ENCODE peak calls at places on chromosomes 3 and 15, in ten cellular contexts. One of them, this sample, is unnamed.

GRCh38 chr15:27486676-27487290 is 515.8 kb downstream of the GABRG3 start:
- DNase-seq in BE2C: no peak
- DNase-seq in HepG2: no peak
- DNase-seq in H1: no peak
- DNase-seq in neural progenitor cell: no peak
- DNase-seq in choroid plexus epithelial cell: no peak
- DNase-seq in OCI-LY7: no peak
- DNase-seq in cardiac muscle cell: no peak
- DNase-seq in cardiac fibroblast: no peak
- DNase-seq in fibroblast of lung: no peak
- DNase-seq in this sample: no peak

GRCh38 chr3:12545473-12545791 is at the start of gene MKRN2OS:
- DNase-seq in BE2C: no peak
- DNase-seq in H1: peak; percentile 56
- DNase-seq in choroid plexus epithelial cell: no peak
- DNase-seq in cardiac muscle cell: no peak
- DNase-seq in fibroblast of lung: no peak
- DNase-seq in neural progenitor cell: peak; percentile 67
- DNase-seq in HepG2: no peak
- DNase-seq in cardiac fibroblast: no peak
- DNase-seq in OCI-LY7: no peak
- DNase-seq in this sample: no peak

GRCh38 chr3:140736863-140737460 is 59.1 kb downstream of the TRIM42 start:
- DNase-seq in BE2C: peak; percentile 54
- DNase-seq in neural progenitor cell: peak; percentile 69
- DNase-seq in OCI-LY7: peak; percentile 44
- DNase-seq in fibroblast of lung: peak; percentile 25
- DNase-seq in cardiac fibroblast: peak; percentile 54
- DNase-seq in choroid plexus epithelial cell: peak; percentile 81
- DNase-seq in H1: peak; percentile 71
- DNase-seq in cardiac muscle cell: peak; percentile 68
- DNase-seq in HepG2: peak; percentile 59
- DNase-seq in this sample: no peak

GRCh38 chr15:25860885-25861866 is 2.0 kb downstream of the ATP10A start:
- DNase-seq in choroid plexus epithelial cell: no peak
- DNase-seq in H1: no peak
- DNase-seq in BE2C: no peak
- DNase-seq in HepG2: no peak
- DNase-seq in neural progenitor cell: no peak
- DNase-seq in OCI-LY7: peak; percentile 47
- DNase-seq in cardiac fibroblast: no peak
- DNase-seq in fibroblast of lung: no peak
- DNase-seq in cardiac muscle cell: no peak
- DNase-seq in this sample: no peak

GRCh38 chr15:41281236-41281635 is 50.2 kb downstream of the CHP1 start:
- DNase-seq in OCI-LY7: no peak
- DNase-seq in choroid plexus epithelial cell: peak; percentile 91
- DNase-seq in neural progenitor cell: no peak
- DNase-seq in HepG2: peak; percentile 37
- DNase-seq in BE2C: no peak
- DNase-seq in fibroblast of lung: peak; percentile 94
- DNase-seq in cardiac fibroblast: peak; percentile 77
- DNase-seq in H1: no peak
- DNase-seq in cardiac muscle cell: no peak
- DNase-seq in this sample: peak; percentile 90

GRCh38 chr3:57597973-57598351 is 818 bp upstream of the ARF4 start:
- DNase-seq in HepG2: no peak
- DNase-seq in neural progenitor cell: no peak
- DNase-seq in OCI-LY7: no peak
- DNase-seq in cardiac fibroblast: no peak
- DNase-seq in BE2C: no peak
- DNase-seq in cardiac muscle cell: no peak
- DNase-seq in fibroblast of lung: no peak
- DNase-seq in choroid plexus epithelial cell: no peak
- DNase-seq in H1: no peak
- DNase-seq in this sample: peak; percentile 34

GRCh38 chr3:195151866-195152526 is 119.0 kb downstream of the XXYLT1 start:
- DNase-seq in cardiac muscle cell: no peak
- DNase-seq in choroid plexus epithelial cell: peak; percentile 80
- DNase-seq in H1: no peak
- DNase-seq in cardiac fibroblast: peak; percentile 56
- DNase-seq in OCI-LY7: no peak
- DNase-seq in neural progenitor cell: no peak
- DNase-seq in HepG2: peak; percentile 50
- DNase-seq in BE2C: no peak
- DNase-seq in fibroblast of lung: peak; percentile 66
- DNase-seq in this sample: peak; percentile 66

GRCh38 chr15:62122249-62122648 is 42.8 kb downstream of the C2CD4B start:
- DNase-seq in BE2C: no peak
- DNase-seq in neural progenitor cell: no peak
- DNase-seq in OCI-LY7: peak; percentile 12
- DNase-seq in cardiac fibroblast: no peak
- DNase-seq in H1: no peak
- DNase-seq in choroid plexus epithelial cell: no peak
- DNase-seq in fibroblast of lung: no peak
- DNase-seq in HepG2: no peak
- DNase-seq in cardiac muscle cell: no peak
- DNase-seq in this sample: no peak

DNA sequence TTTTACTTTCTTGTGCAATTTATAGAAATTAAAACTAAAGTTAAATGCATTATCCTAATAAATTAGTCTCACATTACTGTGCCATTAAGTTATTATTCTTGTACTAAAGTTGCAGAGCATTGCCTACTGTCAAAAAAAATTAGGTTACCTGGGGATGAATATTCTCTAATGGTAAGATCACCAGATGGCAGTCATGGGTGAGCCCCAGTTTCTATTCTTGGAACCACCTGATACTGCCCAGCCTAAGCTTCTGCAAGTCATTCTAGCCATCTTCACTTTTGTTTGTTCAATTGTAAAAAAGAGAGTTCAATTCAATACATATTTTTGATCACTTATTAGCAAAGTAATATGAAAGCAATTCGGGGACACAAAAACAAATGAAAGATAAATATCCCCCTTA is 213.2 kb downstream of the CADM2 start:
- DNase-seq in neural progenitor cell: no peak
- DNase-seq in fibroblast of lung: no peak
- DNase-seq in OCI-LY7: no peak
- DNase-seq in HepG2: no peak
- DNase-seq in cardiac muscle cell: no peak
- DNase-seq in choroid plexus epithelial cell: no peak
- DNase-seq in cardiac fibroblast: no peak
- DNase-seq in H1: no peak
- DNase-seq in BE2C: no peak
- DNase-seq in this sample: no peak
- TF ChIP-seq CTCF in neural progenitor cell: no peak
- TF ChIP-seq CTCF in fibroblast of lung: no peak
- TF ChIP-seq CTCF in OCI-LY7: no peak
- TF ChIP-seq CTCF in HepG2: no peak
- TF ChIP-seq CTCF in cardiac muscle cell: no peak
- TF ChIP-seq CTCF in choroid plexus epithelial cell: no peak
- TF ChIP-seq CTCF in cardiac fibroblast: no peak
- TF ChIP-seq CTCF in H1: no peak
- TF ChIP-seq CTCF in BE2C: no peak
- TF ChIP-seq CTCF in this sample: no peak

DNA sequence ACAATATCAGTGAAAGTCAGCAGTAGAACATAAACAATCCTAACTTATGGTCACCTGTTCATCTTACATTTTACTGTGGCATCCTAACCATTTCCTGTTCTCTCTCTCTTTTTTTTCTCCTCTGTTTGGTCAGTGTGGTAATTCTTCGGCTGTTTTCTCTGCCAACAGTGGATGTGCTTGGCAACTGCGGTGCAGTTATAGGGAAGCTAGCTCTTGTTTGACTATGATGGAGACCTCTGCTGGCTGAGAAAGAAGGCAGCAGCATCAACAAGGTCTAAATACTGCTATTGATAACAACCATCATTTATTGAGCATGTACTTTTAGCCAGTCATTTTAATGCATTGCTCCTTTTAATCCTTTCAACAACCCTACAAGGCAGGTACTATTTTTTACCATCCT is 723 bp upstream of the DRD3 start:
- DNase-seq in OCI-LY7: peak; percentile 35
- DNase-seq in cardiac fibroblast: peak; percentile 50
- DNase-seq in choroid plexus epithelial cell: peak; percentile 71
- DNase-seq in HepG2: peak; percentile 18
- DNase-seq in H1: no peak
- DNase-seq in neural progenitor cell: peak; percentile 39
- DNase-seq in fibroblast of lung: peak; percentile 26
- DNase-seq in cardiac muscle cell: peak; percentile 21
- DNase-seq in BE2C: peak; percentile 28
- DNase-seq in this sample: peak; percentile 46
- TF ChIP-seq CTCF in OCI-LY7: peak; percentile 74
- TF ChIP-seq CTCF in cardiac fibroblast: peak; percentile 43
- TF ChIP-seq CTCF in choroid plexus epithelial cell: peak; percentile 66
- TF ChIP-seq CTCF in HepG2: peak; percentile 51
- TF ChIP-seq CTCF in H1: peak; percentile 79
- TF ChIP-seq CTCF in neural progenitor cell: peak; percentile 53
- TF ChIP-seq CTCF in fibroblast of lung: peak; percentile 32
- TF ChIP-seq CTCF in cardiac muscle cell: peak; percentile 43
- TF ChIP-seq CTCF in BE2C: peak; percentile 68
- TF ChIP-seq CTCF in this sample: peak; percentile 69

DNA sequence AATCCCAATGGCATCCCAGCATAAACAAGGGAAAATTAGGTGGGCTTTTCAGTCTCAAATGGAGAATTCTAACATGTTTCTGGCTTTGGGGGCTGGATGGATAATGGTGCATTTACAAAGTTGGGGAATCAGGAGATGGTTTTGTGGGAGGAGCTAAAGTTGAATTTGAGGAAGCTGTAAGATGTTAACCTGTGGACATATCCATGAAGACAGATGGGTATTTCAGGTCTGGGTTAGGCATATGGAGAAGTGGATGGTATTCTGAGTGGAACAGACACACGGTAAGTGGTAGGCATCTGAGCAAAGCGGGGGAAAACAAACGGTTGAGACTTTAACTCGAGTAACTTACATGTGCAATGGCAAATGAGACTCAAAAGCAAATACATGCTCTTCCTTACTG is 1.7 kb upstream of the LMLN start:
- DNase-seq in OCI-LY7: no peak
- DNase-seq in fibroblast of lung: no peak
- DNase-seq in cardiac fibroblast: no peak
- DNase-seq in neural progenitor cell: no peak
- DNase-seq in H1: no peak
- DNase-seq in cardiac muscle cell: no peak
- DNase-seq in BE2C: no peak
- DNase-seq in HepG2: no peak
- DNase-seq in choroid plexus epithelial cell: no peak
- DNase-seq in this sample: no peak
- TF ChIP-seq CTCF in OCI-LY7: no peak
- TF ChIP-seq CTCF in fibroblast of lung: no peak
- TF ChIP-seq CTCF in cardiac fibroblast: no peak
- TF ChIP-seq CTCF in neural progenitor cell: no peak
- TF ChIP-seq CTCF in H1: no peak
- TF ChIP-seq CTCF in cardiac muscle cell: no peak
- TF ChIP-seq CTCF in BE2C: no peak
- TF ChIP-seq CTCF in HepG2: no peak
- TF ChIP-seq CTCF in choroid plexus epithelial cell: no peak
- TF ChIP-seq CTCF in this sample: no peak

DNA sequence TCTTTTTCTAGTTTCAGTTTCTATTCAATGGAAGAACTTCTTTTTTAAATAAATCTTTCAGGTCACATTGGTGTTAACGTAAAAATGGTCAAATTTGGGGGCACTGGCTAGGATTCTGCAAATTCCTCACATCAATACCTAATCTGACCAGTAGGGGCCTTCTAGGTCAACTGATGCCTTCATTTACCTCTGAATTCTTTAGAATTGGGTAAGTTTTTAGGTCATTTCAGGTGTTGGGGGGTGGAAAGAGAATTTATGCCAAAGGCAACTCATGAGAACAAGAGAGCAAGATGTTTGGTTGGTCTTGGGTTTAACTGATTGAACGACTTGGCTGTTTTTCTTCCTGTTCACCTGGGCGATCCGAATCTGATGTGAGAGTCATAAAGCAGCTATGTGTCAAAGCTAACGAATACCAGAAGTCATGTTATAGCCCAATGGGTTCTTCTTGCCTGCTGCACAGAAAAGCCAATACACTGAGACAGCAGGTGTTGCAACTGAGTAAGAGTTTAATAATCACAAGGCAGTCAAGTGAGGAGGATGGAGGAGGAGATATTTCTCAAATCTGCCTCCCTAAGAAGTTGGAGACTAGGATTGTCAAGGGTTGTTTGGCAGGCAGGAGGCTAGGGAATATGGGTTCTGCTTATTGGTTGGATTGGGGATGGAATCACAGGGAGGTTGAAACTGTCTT is 15.3 kb downstream of the LRRC49 start:
- DNase-seq in HepG2: no peak
- DNase-seq in cardiac muscle cell: no peak
- DNase-seq in BE2C: no peak
- DNase-seq in OCI-LY7: no peak
- DNase-seq in cardiac fibroblast: no peak
- DNase-seq in neural progenitor cell: peak; percentile 14
- DNase-seq in choroid plexus epithelial cell: no peak
- DNase-seq in fibroblast of lung: no peak
- DNase-seq in H1: no peak
- DNase-seq in this sample: no peak
- TF ChIP-seq CTCF in HepG2: no peak
- TF ChIP-seq CTCF in cardiac muscle cell: no peak
- TF ChIP-seq CTCF in BE2C: peak; percentile 50
- TF ChIP-seq CTCF in OCI-LY7: peak; percentile 70
- TF ChIP-seq CTCF in cardiac fibroblast: peak; percentile 41
- TF ChIP-seq CTCF in neural progenitor cell: peak; percentile 55
- TF ChIP-seq CTCF in choroid plexus epithelial cell: peak; percentile 21
- TF ChIP-seq CTCF in fibroblast of lung: no peak
- TF ChIP-seq CTCF in H1: peak; percentile 60
- TF ChIP-seq CTCF in this sample: peak; percentile 65

DNA sequence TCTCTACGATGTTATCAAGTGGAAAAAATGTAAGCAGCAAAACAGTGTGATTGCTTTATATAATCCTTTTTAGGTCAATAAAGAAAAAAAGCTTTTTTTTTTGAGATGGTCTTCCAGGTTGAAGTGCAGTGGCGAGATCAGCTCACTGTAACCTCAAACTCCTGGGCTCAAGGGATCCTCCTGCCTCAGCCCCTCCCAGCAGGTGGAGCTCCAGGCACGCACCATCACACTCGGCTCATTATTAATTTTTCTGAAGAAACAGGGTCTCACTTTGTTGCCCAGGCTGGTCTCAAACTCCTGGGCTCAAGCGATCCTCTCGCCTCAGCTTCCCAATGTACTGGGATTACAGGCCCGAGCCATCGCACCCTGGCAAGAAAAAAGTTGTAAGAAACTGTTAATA is 17.3 kb downstream of the RNF168 start:
- DNase-seq in choroid plexus epithelial cell: peak; percentile 15
- DNase-seq in cardiac fibroblast: peak; percentile 11
- DNase-seq in OCI-LY7: no peak
- DNase-seq in HepG2: no peak
- DNase-seq in neural progenitor cell: no peak
- DNase-seq in BE2C: peak; percentile 32
- DNase-seq in fibroblast of lung: no peak
- DNase-seq in H1: no peak
- DNase-seq in cardiac muscle cell: no peak
- DNase-seq in this sample: no peak
- TF ChIP-seq CTCF in choroid plexus epithelial cell: peak; percentile 52
- TF ChIP-seq CTCF in cardiac fibroblast: peak; percentile 11
- TF ChIP-seq CTCF in OCI-LY7: peak; percentile 67
- TF ChIP-seq CTCF in HepG2: peak; percentile 69
- TF ChIP-seq CTCF in neural progenitor cell: peak; percentile 32
- TF ChIP-seq CTCF in BE2C: peak; percentile 52
- TF ChIP-seq CTCF in fibroblast of lung: no peak
- TF ChIP-seq CTCF in H1: peak; percentile 33
- TF ChIP-seq CTCF in cardiac muscle cell: peak; percentile 38
- TF ChIP-seq CTCF in this sample: peak; percentile 46

This sample was measured in HFFc6.